ENCODE peak calls at places on chromosomes 7 and 10, in six cellular contexts. N is stimulated activated CD8-positive, alpha-beta memory T cell treated with anti-CD3 and anti-CD28 coated beads, Interleukin-2, amount 100 ng/mL, for 1 hour; X is GM23248; E is T-helper 2 cell; H is lower lobe of right lung; B is stimulated activated naive B cell treated with anti-CD40 and anti-IgM and Interleukin-4, amounts not matched to agents 10 μg/mL and 1 μg/mL and 100 μg/mL, for 72 hours. V is an unnamed sample.

GRCh38 chr10:92438220-92438619 is 135.7 kb downstream of the IDE start:
- DNase-seq in N (no peak), H (no peak), X (no peak), E (no peak), B (no peak), V (no peak)

GRCh38 chr10:9762966-9763656 is 1254.6 kb upstream of the CELF2 start:
- DNase-seq in E (no peak), N (no peak), X (peak), B (no peak), H (no peak), V (no peak)

GRCh38 chr10:6222755-6223154 is 20.0 kb downstream of the PFKFB3 start:
- DNase-seq in H (no peak), E (no peak), B (no peak), N (no peak), X (no peak), V (no peak)

GRCh38 chr7:11236680-11237079 is 263.0 kb downstream of the PHF14 start:
- DNase-seq in X (no peak), E (no peak), B (no peak), H (no peak), N (no peak), V (no peak)

GRCh38 chr7:37738338-37738737 is 54.8 kb downstream of the GPR141 start:
- DNase-seq in X (no peak), N (no peak), E (no peak), B (no peak), H (no peak), V (no peak)

GRCh38 chr7:128891942-128892269 is 18.6 kb downstream of the KCP start:
- DNase-seq in N (no peak), X (no peak), B (no peak), H (no peak), E (no peak), V (no peak)

GRCh38 chr7:106012184-106012583 is 49.1 kb downstream of the CDHR3 start:
- DNase-seq in N (no peak), X (no peak), E (no peak), H (no peak), B (no peak), V (no peak)

GRCh38 chr7:153087498-153087897 is 327.9 kb downstream of the ACTR3B start:
- DNase-seq in H (no peak), X (no peak), B (no peak), E (no peak), N (no peak), V (no peak)

GRCh38 chr10:78869508-78870439 is 199.0 kb upstream of the ZMIZ1 start:
- DNase-seq in N (no peak), B (no peak), E (no peak), H (no peak), X (no peak), V (no peak)

GRCh38 chr7:154183946-154184345 is 131.7 kb downstream of the DPP6 start:
- DNase-seq in E (no peak), X (no peak), N (no peak), H (no peak), B (no peak), V (no peak)

GRCh38 chr10:128263891-128264688 is 137.9 kb upstream of the MKI67 start:
- DNase-seq in X (peak), H (peak), N (no peak), B (peak), E (no peak), V (no peak)

GRCh38 chr7:2109936-2110585 is 122.7 kb downstream of the MAD1L1 start:
- DNase-seq in B (peak), H (no peak), E (no peak), N (no peak), X (peak), V (no peak)

GRCh38 chr7:25353191-25353590 is 124.9 kb upstream of the NPVF start:
- DNase-seq in B (no peak), E (no peak), N (no peak), X (no peak), H (no peak), V (no peak)

GRCh38 chr10:103833731-103834365 is 21.5 kb downstream of the SH3PXD2A start:
- DNase-seq in H (peak), E (no peak), X (peak), B (no peak), N (no peak), V (no peak)

GRCh38 chr7:93426297-93426696 is 148.2 kb downstream of the CALCR start:
- DNase-seq in N (no peak), H (no peak), E (no peak), X (no peak), B (no peak), V (no peak)

GRCh38 chr10:67282871-67283270 is 357.0 kb downstream of the LRRTM3 start:
- DNase-seq in B (no peak), H (no peak), N (no peak), E (no peak), X (no peak), V (no peak)

GRCh38 chr7:124263232-124263827 is 230.5 kb upstream of the TMEM229A start:
- DNase-seq in B (no peak), H (no peak), N (no peak), E (no peak), X (no peak), V (no peak)

GRCh38 chr10:71621783-71622526 is 97.6 kb downstream of the C10orf105 start:
- DNase-seq in N (no peak), X (peak), B (no peak), E (no peak), H (no peak), V (no peak)

GRCh38 chr10:113519616-113520015 is 33.2 kb upstream of the HABP2 start:
- DNase-seq in E (no peak), B (no peak), H (no peak), X (no peak), N (no peak), V (no peak)

GRCh38 chr10:129192344-129193128 is 274.5 kb upstream of the MGMT start:
- DNase-seq in H (no peak), X (peak), B (no peak), N (no peak), E (no peak), V (no peak)

V was measured in cerebellar nuclear complex.